ENCODE peak calls at places on chromosomes 7 and 10, in seven cellular contexts. One of them, this sample, is unnamed.

GRCh38 chr10:31644931-31645633 is 283.5 kb downstream of the ARHGAP12 start:
- DNase-seq in activated T-cell treated with anti-CD3 and anti-CD28 coated beads for 24 hours: no peak
- DNase-seq in CD4-positive, CD25-positive, alpha-beta regulatory T cell: no peak
- DNase-seq in ELR: peak
- DNase-seq in anterior cingulate cortex: no peak
- DNase-seq in DMS79 treated with DMSO at 0.1 percent for 48 hours: no peak
- DNase-seq in mammary epithelial cell: no peak
- DNase-seq in this sample: no peak

GRCh38 chr7:151903249-151904032 is 26.5 kb upstream of the PRKAG2 start:
- DNase-seq in mammary epithelial cell: no peak
- DNase-seq in anterior cingulate cortex: no peak
- DNase-seq in activated T-cell treated with anti-CD3 and anti-CD28 coated beads for 24 hours: no peak
- DNase-seq in ELR: no peak
- DNase-seq in CD4-positive, CD25-positive, alpha-beta regulatory T cell: no peak
- DNase-seq in DMS79 treated with DMSO at 0.1 percent for 48 hours: no peak
- DNase-seq in this sample: no peak

GRCh38 chr10:80465839-80466590 is 11.9 kb downstream of the TSPAN14 start:
- DNase-seq in DMS79 treated with DMSO at 0.1 percent for 48 hours: no peak
- DNase-seq in anterior cingulate cortex: no peak
- DNase-seq in mammary epithelial cell: no peak
- DNase-seq in ELR: peak
- DNase-seq in CD4-positive, CD25-positive, alpha-beta regulatory T cell: peak
- DNase-seq in activated T-cell treated with anti-CD3 and anti-CD28 coated beads for 24 hours: no peak
- DNase-seq in this sample: no peak

GRCh38 chr7:107599262-107599661 is 19.2 kb downstream of the BCAP29 start:
- DNase-seq in anterior cingulate cortex: no peak
- DNase-seq in mammary epithelial cell: no peak
- DNase-seq in DMS79 treated with DMSO at 0.1 percent for 48 hours: no peak
- DNase-seq in CD4-positive, CD25-positive, alpha-beta regulatory T cell: no peak
- DNase-seq in activated T-cell treated with anti-CD3 and anti-CD28 coated beads for 24 hours: no peak
- DNase-seq in ELR: no peak
- DNase-seq in this sample: no peak

GRCh38 chr7:47037607-47038006 is 544.3 kb downstream of the TNS3 start:
- DNase-seq in ELR: no peak
- DNase-seq in activated T-cell treated with anti-CD3 and anti-CD28 coated beads for 24 hours: no peak
- DNase-seq in CD4-positive, CD25-positive, alpha-beta regulatory T cell: no peak
- DNase-seq in DMS79 treated with DMSO at 0.1 percent for 48 hours: no peak
- DNase-seq in mammary epithelial cell: no peak
- DNase-seq in anterior cingulate cortex: no peak
- DNase-seq in this sample: no peak

GRCh38 chr10:128030498-128031072 is 95.6 kb downstream of the MKI67 start:
- DNase-seq in ELR: no peak
- DNase-seq in anterior cingulate cortex: no peak
- DNase-seq in DMS79 treated with DMSO at 0.1 percent for 48 hours: no peak
- DNase-seq in activated T-cell treated with anti-CD3 and anti-CD28 coated beads for 24 hours: no peak
- DNase-seq in mammary epithelial cell: no peak
- DNase-seq in CD4-positive, CD25-positive, alpha-beta regulatory T cell: no peak
- DNase-seq in this sample: no peak

GRCh38 chr7:91265693-91266066 is 1.4 kb downstream of the FZD1 start:
- DNase-seq in mammary epithelial cell: peak
- DNase-seq in activated T-cell treated with anti-CD3 and anti-CD28 coated beads for 24 hours: no peak
- DNase-seq in ELR: no peak
- DNase-seq in DMS79 treated with DMSO at 0.1 percent for 48 hours: peak
- DNase-seq in anterior cingulate cortex: no peak
- DNase-seq in CD4-positive, CD25-positive, alpha-beta regulatory T cell: no peak
- DNase-seq in this sample: no peak

GRCh38 chr7:16982640-16983103 is 100.9 kb upstream of the AGR3 start:
- DNase-seq in activated T-cell treated with anti-CD3 and anti-CD28 coated beads for 24 hours: peak
- DNase-seq in DMS79 treated with DMSO at 0.1 percent for 48 hours: peak
- DNase-seq in anterior cingulate cortex: no peak
- DNase-seq in ELR: peak
- DNase-seq in CD4-positive, CD25-positive, alpha-beta regulatory T cell: no peak
- DNase-seq in mammary epithelial cell: peak
- DNase-seq in this sample: peak

GRCh38 chr10:72557362-72557761 is 68.5 kb downstream of the MICU1 start:
- DNase-seq in CD4-positive, CD25-positive, alpha-beta regulatory T cell: no peak
- DNase-seq in DMS79 treated with DMSO at 0.1 percent for 48 hours: no peak
- DNase-seq in activated T-cell treated with anti-CD3 and anti-CD28 coated beads for 24 hours: no peak
- DNase-seq in ELR: peak
- DNase-seq in mammary epithelial cell: no peak
- DNase-seq in anterior cingulate cortex: no peak
- DNase-seq in this sample: no peak